ENCODE peak calls at places on chromosomes 12 and 14, in five cellular contexts. One of them, this sample, is unnamed.

GRCh38 chr12:105725054-105725453 is 394.6 kb downstream of the C12orf75 start:
- DNase-seq in KBM-7: no peak
- DNase-seq in transverse colon: no peak
- DNase-seq in stimulated activated CD8-positive, alpha-beta memory T cell treated with anti-CD3 and anti-CD28 coated beads, Interleukin-4, amount 100 ng/mL, for 24 hours: no peak
- DNase-seq in NCI-H2029: no peak
- DNase-seq in this sample: no peak

GRCh38 chr12:131900397-131900796 is 6.0 kb downstream of the ULK1 start:
- DNase-seq in KBM-7: no peak
- DNase-seq in transverse colon: no peak
- DNase-seq in stimulated activated CD8-positive, alpha-beta memory T cell treated with anti-CD3 and anti-CD28 coated beads, Interleukin-4, amount 100 ng/mL, for 24 hours: no peak
- DNase-seq in NCI-H2029: no peak
- DNase-seq in this sample: no peak

GRCh38 chr14:104130974-104131651 is 7.3 kb upstream of the KIF26A start:
- DNase-seq in KBM-7: peak
- DNase-seq in transverse colon: peak
- DNase-seq in stimulated activated CD8-positive, alpha-beta memory T cell treated with anti-CD3 and anti-CD28 coated beads, Interleukin-4, amount 100 ng/mL, for 24 hours: no peak
- DNase-seq in NCI-H2029: peak
- DNase-seq in this sample: peak

GRCh38 chr14:56687123-56687522 is 107.5 kb downstream of the TMEM260 start:
- DNase-seq in KBM-7: no peak
- DNase-seq in transverse colon: no peak
- DNase-seq in stimulated activated CD8-positive, alpha-beta memory T cell treated with anti-CD3 and anti-CD28 coated beads, Interleukin-4, amount 100 ng/mL, for 24 hours: no peak
- DNase-seq in NCI-H2029: no peak
- DNase-seq in this sample: no peak

GRCh38 chr12:47978598-47978873 is 15.1 kb downstream of the TMEM106C start:
- DNase-seq in KBM-7: no peak
- DNase-seq in transverse colon: no peak
- DNase-seq in stimulated activated CD8-positive, alpha-beta memory T cell treated with anti-CD3 and anti-CD28 coated beads, Interleukin-4, amount 100 ng/mL, for 24 hours: no peak
- DNase-seq in NCI-H2029: no peak
- DNase-seq in this sample: no peak

GRCh38 chr14:105536691-105537579 is 10.6 kb downstream of the TMEM121 start:
- DNase-seq in KBM-7: no peak
- DNase-seq in transverse colon: no peak
- DNase-seq in stimulated activated CD8-positive, alpha-beta memory T cell treated with anti-CD3 and anti-CD28 coated beads, Interleukin-4, amount 100 ng/mL, for 24 hours: no peak
- DNase-seq in NCI-H2029: no peak
- DNase-seq in this sample: no peak

GRCh38 chr12:124898200-124898950 is 16.1 kb downstream of the UBC start:
- DNase-seq in KBM-7: peak
- DNase-seq in transverse colon: peak
- DNase-seq in stimulated activated CD8-positive, alpha-beta memory T cell treated with anti-CD3 and anti-CD28 coated beads, Interleukin-4, amount 100 ng/mL, for 24 hours: peak
- DNase-seq in NCI-H2029: no peak
- DNase-seq in this sample: peak

GRCh38 chr14:77123381-77124344 is 17.9 kb downstream of the ZDHHC22 start:
- DNase-seq in KBM-7: no peak
- DNase-seq in transverse colon: peak
- DNase-seq in stimulated activated CD8-positive, alpha-beta memory T cell treated with anti-CD3 and anti-CD28 coated beads, Interleukin-4, amount 100 ng/mL, for 24 hours: no peak
- DNase-seq in NCI-H2029: peak
- DNase-seq in this sample: peak

GRCh38 chr12:125836647-125837046 is 771.4 kb downstream of the AACS start:
- DNase-seq in KBM-7: no peak
- DNase-seq in transverse colon: no peak
- DNase-seq in stimulated activated CD8-positive, alpha-beta memory T cell treated with anti-CD3 and anti-CD28 coated beads, Interleukin-4, amount 100 ng/mL, for 24 hours: no peak
- DNase-seq in NCI-H2029: no peak
- DNase-seq in this sample: no peak

GRCh38 chr12:28998662-28999120 is 150.4 kb upstream of the FAR2 start:
- DNase-seq in KBM-7: peak
- DNase-seq in transverse colon: no peak
- DNase-seq in stimulated activated CD8-positive, alpha-beta memory T cell treated with anti-CD3 and anti-CD28 coated beads, Interleukin-4, amount 100 ng/mL, for 24 hours: no peak
- DNase-seq in NCI-H2029: no peak
- DNase-seq in this sample: no peak

GRCh38 chr14:103594265-103594664 is 31.5 kb downstream of the COA8 start:
- DNase-seq in KBM-7: no peak
- DNase-seq in transverse colon: no peak
- DNase-seq in stimulated activated CD8-positive, alpha-beta memory T cell treated with anti-CD3 and anti-CD28 coated beads, Interleukin-4, amount 100 ng/mL, for 24 hours: no peak
- DNase-seq in NCI-H2029: no peak
- DNase-seq in this sample: no peak

GRCh38 chr12:57089259-57090245 is 638 bp downstream of the NAB2 start:
- DNase-seq in KBM-7: peak
- DNase-seq in transverse colon: peak
- DNase-seq in stimulated activated CD8-positive, alpha-beta memory T cell treated with anti-CD3 and anti-CD28 coated beads, Interleukin-4, amount 100 ng/mL, for 24 hours: peak
- DNase-seq in NCI-H2029: no peak
- DNase-seq in this sample: peak

GRCh38 chr14:94426526-94426925 is 26.1 kb downstream of the SERPINA11 start:
- DNase-seq in KBM-7: no peak
- DNase-seq in transverse colon: no peak
- DNase-seq in stimulated activated CD8-positive, alpha-beta memory T cell treated with anti-CD3 and anti-CD28 coated beads, Interleukin-4, amount 100 ng/mL, for 24 hours: no peak
- DNase-seq in NCI-H2029: no peak
- DNase-seq in this sample: no peak

GRCh38 chr12:67625004-67625403 is 23.5 kb upstream of the DYRK2 start:
- DNase-seq in KBM-7: peak
- DNase-seq in transverse colon: no peak
- DNase-seq in stimulated activated CD8-positive, alpha-beta memory T cell treated with anti-CD3 and anti-CD28 coated beads, Interleukin-4, amount 100 ng/mL, for 24 hours: no peak
- DNase-seq in NCI-H2029: no peak
- DNase-seq in this sample: no peak

GRCh38 chr14:44712095-44712822 is 205.2 kb upstream of the FSCB start:
- DNase-seq in KBM-7: no peak
- DNase-seq in transverse colon: no peak
- DNase-seq in stimulated activated CD8-positive, alpha-beta memory T cell treated with anti-CD3 and anti-CD28 coated beads, Interleukin-4, amount 100 ng/mL, for 24 hours: no peak
- DNase-seq in NCI-H2029: peak
- DNase-seq in this sample: no peak

GRCh38 chr12:51866762-51867161 is 18.2 kb upstream of the FIGNL2 start:
- DNase-seq in KBM-7: no peak
- DNase-seq in transverse colon: no peak
- DNase-seq in stimulated activated CD8-positive, alpha-beta memory T cell treated with anti-CD3 and anti-CD28 coated beads, Interleukin-4, amount 100 ng/mL, for 24 hours: no peak
- DNase-seq in NCI-H2029: peak
- DNase-seq in this sample: no peak

GRCh38 chr12:59316938-59317337 is 278.9 kb upstream of the SLC16A7 start:
- DNase-seq in KBM-7: no peak
- DNase-seq in transverse colon: no peak
- DNase-seq in stimulated activated CD8-positive, alpha-beta memory T cell treated with anti-CD3 and anti-CD28 coated beads, Interleukin-4, amount 100 ng/mL, for 24 hours: no peak
- DNase-seq in NCI-H2029: no peak
- DNase-seq in this sample: no peak

GRCh38 chr12:977163-977562 is 13.9 kb upstream of the ERC1 start:
- DNase-seq in KBM-7: no peak
- DNase-seq in transverse colon: no peak
- DNase-seq in stimulated activated CD8-positive, alpha-beta memory T cell treated with anti-CD3 and anti-CD28 coated beads, Interleukin-4, amount 100 ng/mL, for 24 hours: no peak
- DNase-seq in NCI-H2029: no peak
- DNase-seq in this sample: no peak

GRCh38 chr12:82057770-82058169 is 298.6 kb upstream of the PPFIA2 start:
- DNase-seq in KBM-7: no peak
- DNase-seq in transverse colon: no peak
- DNase-seq in stimulated activated CD8-positive, alpha-beta memory T cell treated with anti-CD3 and anti-CD28 coated beads, Interleukin-4, amount 100 ng/mL, for 24 hours: no peak
- DNase-seq in NCI-H2029: no peak
- DNase-seq in this sample: no peak

GRCh38 chr12:88932457-88932856 is 352.2 kb upstream of the KITLG start:
- DNase-seq in KBM-7: no peak
- DNase-seq in transverse colon: no peak
- DNase-seq in stimulated activated CD8-positive, alpha-beta memory T cell treated with anti-CD3 and anti-CD28 coated beads, Interleukin-4, amount 100 ng/mL, for 24 hours: no peak
- DNase-seq in NCI-H2029: no peak
- DNase-seq in this sample: no peak

GRCh38 chr12:124811633-124812032 is 52.0 kb downstream of the SCARB1 start:
- DNase-seq in KBM-7: no peak
- DNase-seq in transverse colon: no peak
- DNase-seq in stimulated activated CD8-positive, alpha-beta memory T cell treated with anti-CD3 and anti-CD28 coated beads, Interleukin-4, amount 100 ng/mL, for 24 hours: no peak
- DNase-seq in NCI-H2029: no peak
- DNase-seq in this sample: no peak

GRCh38 chr12:57410534-57410933 is 20.3 kb downstream of the R3HDM2 start:
- DNase-seq in KBM-7: no peak
- DNase-seq in transverse colon: no peak
- DNase-seq in stimulated activated CD8-positive, alpha-beta memory T cell treated with anti-CD3 and anti-CD28 coated beads, Interleukin-4, amount 100 ng/mL, for 24 hours: no peak
- DNase-seq in NCI-H2029: no peak
- DNase-seq in this sample: no peak

GRCh38 chr14:97287956-97288355 is 490.8 kb downstream of the VRK1 start:
- DNase-seq in KBM-7: no peak
- DNase-seq in transverse colon: no peak
- DNase-seq in stimulated activated CD8-positive, alpha-beta memory T cell treated with anti-CD3 and anti-CD28 coated beads, Interleukin-4, amount 100 ng/mL, for 24 hours: no peak
- DNase-seq in NCI-H2029: no peak
- DNase-seq in this sample: no peak